ENCODE peak calls at places on chromosomes 4 and X, in nine cellular contexts. R is OCI-LY7; X is stimulated activated CD4-positive, alpha-beta T cell treated with anti-CD3 and anti-CD28 coated beads, Interleukin-12 subunit alpha, Interleukin-12 subunit beta, amount 100 ng/mL, for 48 hours; Y is breast epithelium; D is omental fat pad; U is GM13976; S is pulmonary artery endothelial cell; Z is GM20000; F is neural progenitor cell. B is an unnamed sample.

GRCh38 chr4:156954598-156954997 is 17.0 kb downstream of the PDGFC start:
- DNase-seq in F (no peak), Y (no peak), U (no peak), S (no peak), Z (no peak), X (no peak), D (no peak), R (no peak), B (no peak)

GRCh38 chrX:41336447-41336846 is 2.5 kb downstream of the DDX3X start:
- DNase-seq in X (no peak), S (no peak), Y (no peak), Z (no peak), R (no peak), U (no peak), D (no peak), F (no peak), B (no peak)

GRCh38 chr4:16524379-16524778 is 298.1 kb upstream of the TAPT1 start:
- DNase-seq in U (no peak), S (no peak), R (no peak), X (no peak), Z (no peak), Y (no peak), D (no peak), F (no peak), B (no peak)

GRCh38 chr4:8316251-8316771 is 46.8 kb downstream of the HTRA3 start:
- DNase-seq in R (no peak), U (no peak), S (no peak), Z (no peak), X (no peak), D (no peak), Y (peak; percentile 31), F (no peak), B (no peak)

GRCh38 chrX:13761606-13762005 is 27.1 kb downstream of the OFD1 start:
- DNase-seq in F (no peak), Y (no peak), D (no peak), Z (peak; percentile 23), U (peak; percentile 52), S (no peak), X (no peak), R (peak; percentile 47), B (no peak)

GRCh38 chr4:162461952-162462351 is 298.2 kb upstream of the FSTL5 start:
- DNase-seq in X (no peak), U (no peak), Y (no peak), S (no peak), R (no peak), D (no peak), F (no peak), Z (no peak), B (no peak)

GRCh38 chrX:141405878-141406492 is 163.7 kb upstream of the SPANXC start:
- DNase-seq in F (no peak), Z (no peak), Y (no peak), S (peak; percentile 47), U (no peak), D (no peak), X (no peak), R (no peak), B (peak; percentile 3)

GRCh38 chr4:3479358-3480101 is 16.4 kb downstream of the DOK7 start:
- DNase-seq in Z (no peak), Y (no peak), U (no peak), D (no peak), X (no peak), R (no peak), S (no peak), F (no peak), B (no peak)

GRCh38 chr4:7420661-7421040 is 14.1 kb downstream of the PSAPL1 start:
- DNase-seq in Y (peak; percentile 28), F (no peak), S (no peak), U (no peak), R (no peak), Z (no peak), X (no peak), D (no peak), B (no peak)

GRCh38 chr4:103097112-103097511 is 2.5 kb downstream of the BDH2 start:
- DNase-seq in U (no peak), F (no peak), X (no peak), Z (no peak), R (no peak), Y (no peak), D (no peak), S (no peak), B (no peak)

GRCh38 chr4:88613417-88613875 is 21.2 kb downstream of the HERC3 start:
- DNase-seq in S (no peak), R (peak; percentile 41), D (no peak), X (no peak), Z (no peak), Y (no peak), U (no peak), F (no peak), B (peak; percentile 76)

GRCh38 chrX:69109706-69110635 is 55.3 kb downstream of the PJA1 start:
- DNase-seq in X (no peak), D (no peak), Z (no peak), R (no peak), Y (peak; percentile 56), F (peak; percentile 50), S (no peak), U (no peak), B (no peak)

GRCh38 chr4:37891221-37892159 is 606 bp downstream of the TBC1D1 start:
- DNase-seq in D (no peak), Y (no peak), S (no peak), R (peak; percentile 78), X (peak; percentile 51), U (peak; percentile 76), Z (peak; percentile 80), F (peak; percentile 51), B (peak; percentile 54)

GRCh38 chr4:82588871-82589270 is 27.1 kb upstream of the TMEM150C start:
- DNase-seq in X (no peak), Z (no peak), S (no peak), U (no peak), F (no peak), D (no peak), Y (no peak), R (no peak), B (no peak)

GRCh38 chr4:77742054-77742453 is 77.1 kb downstream of the CNOT6L start:
- DNase-seq in U (no peak), R (no peak), S (no peak), F (no peak), X (no peak), Y (no peak), D (no peak), Z (no peak), B (no peak)